ENCODE peak calls at places on chromosome 14, in seven cellular contexts. K is neuronal stem cell, E is IMR-90, Y is H9, L is mesendoderm, U is H1, R is trophoblast cell. A is an unnamed sample.

GRCh38 chr14:80315681-80316080 is 104.4 kb upstream of the DIO2 start:
- DNase-seq in K (no peak), R (no peak), U (no peak), L (peak; percentile 77), Y (no peak), E (peak; percentile 42), A (no peak)

GRCh38 chr14:91416744-91417133 is 881 bp downstream of the CCDC88C start:
- DNase-seq in K (no peak), R (no peak), E (no peak), Y (no peak), U (no peak), L (peak; percentile 51), A (no peak)

GRCh38 chr14:90585106-90585505 is 188.3 kb downstream of the CALM1 start:
- DNase-seq in K (no peak), U (no peak), E (no peak), R (no peak), L (no peak), Y (no peak), A (no peak)

GRCh38 chr14:51304428-51304827 is 64.4 kb downstream of the TMX1 start:
- DNase-seq in U (no peak), Y (peak; percentile 42), R (no peak), K (no peak), E (peak; percentile 80), L (no peak), A (peak; percentile 88)

GRCh38 chr14:68157971-68158371 is 338.4 kb downstream of the RAD51B start:
- DNase-seq in L (no peak), K (no peak), U (no peak), Y (no peak), R (no peak), E (peak; percentile 41), A (no peak)

GRCh38 chr14:96567289-96567899 is 65.2 kb downstream of the PAPOLA start:
- DNase-seq in K (no peak), Y (no peak), U (no peak), L (peak; percentile 23), R (no peak), E (peak; percentile 50), A (peak; percentile 64)

GRCh38 chr14:67815573-67816235 is 686 bp downstream of the ZFYVE26 start:
- DNase-seq in U (no peak), L (peak; percentile 51), K (no peak), R (no peak), E (peak; percentile 62), Y (no peak), A (peak; percentile 78)

GRCh38 chr14:94805726-94806288 is 35.9 kb upstream of the GSC start:
- DNase-seq in U (no peak), K (no peak), R (no peak), L (peak; percentile 85), E (no peak), Y (no peak), A (no peak)

GRCh38 chr14:89957791-89958190 is 2.1 kb downstream of the TDP1 start:
- DNase-seq in Y (peak; percentile 29), K (no peak), R (no peak), U (no peak), E (no peak), L (no peak), A (peak; percentile 14)

GRCh38 chr14:97033556-97034081 is 236.4 kb downstream of the VRK1 start:
- DNase-seq in E (no peak), L (no peak), K (no peak), Y (peak; percentile 52), R (no peak), U (peak; percentile 70), A (no peak)

GRCh38 chr14:62645649-62646048 is 399.6 kb downstream of the KCNH5 start:
- DNase-seq in Y (no peak), K (no peak), E (peak; percentile 81), U (no peak), L (no peak), R (no peak), A (peak; percentile 65)

GRCh38 chr14:21168055-21168454 is 12.2 kb upstream of the OR5AU1 start:
- DNase-seq in R (no peak), L (no peak), E (peak; percentile 52), Y (no peak), U (no peak), K (no peak), A (no peak)

GRCh38 chr14:61618448-61618847 is 76.9 kb upstream of the HIF1A start:
- DNase-seq in U (no peak), E (no peak), Y (no peak), L (no peak), K (no peak), R (no peak), A (no peak)

GRCh38 chr14:94119071-94119470 is 8.5 kb downstream of the IFI27 start:
- DNase-seq in Y (no peak), L (no peak), U (no peak), E (no peak), K (no peak), R (no peak), A (no peak)

GRCh38 chr14:25836647-25837046 is 761.2 kb downstream of the NOVA1 start:
- DNase-seq in E (no peak), U (no peak), K (no peak), Y (no peak), L (no peak), R (no peak), A (no peak)

GRCh38 chr14:22448035-22448904 is 140.8 kb downstream of the DAD1 start:
- DNase-seq in R (no peak), Y (no peak), U (no peak), K (no peak), E (no peak), L (no peak), A (no peak)
- H3K4me2 ChIP-seq in R (no peak overlapping the region), Y (no peak overlapping the region), U (no peak overlapping the region), K (no peak overlapping the region), E (no peak overlapping the region), L (no peak overlapping the region), A (no peak overlapping the region)

DNA sequence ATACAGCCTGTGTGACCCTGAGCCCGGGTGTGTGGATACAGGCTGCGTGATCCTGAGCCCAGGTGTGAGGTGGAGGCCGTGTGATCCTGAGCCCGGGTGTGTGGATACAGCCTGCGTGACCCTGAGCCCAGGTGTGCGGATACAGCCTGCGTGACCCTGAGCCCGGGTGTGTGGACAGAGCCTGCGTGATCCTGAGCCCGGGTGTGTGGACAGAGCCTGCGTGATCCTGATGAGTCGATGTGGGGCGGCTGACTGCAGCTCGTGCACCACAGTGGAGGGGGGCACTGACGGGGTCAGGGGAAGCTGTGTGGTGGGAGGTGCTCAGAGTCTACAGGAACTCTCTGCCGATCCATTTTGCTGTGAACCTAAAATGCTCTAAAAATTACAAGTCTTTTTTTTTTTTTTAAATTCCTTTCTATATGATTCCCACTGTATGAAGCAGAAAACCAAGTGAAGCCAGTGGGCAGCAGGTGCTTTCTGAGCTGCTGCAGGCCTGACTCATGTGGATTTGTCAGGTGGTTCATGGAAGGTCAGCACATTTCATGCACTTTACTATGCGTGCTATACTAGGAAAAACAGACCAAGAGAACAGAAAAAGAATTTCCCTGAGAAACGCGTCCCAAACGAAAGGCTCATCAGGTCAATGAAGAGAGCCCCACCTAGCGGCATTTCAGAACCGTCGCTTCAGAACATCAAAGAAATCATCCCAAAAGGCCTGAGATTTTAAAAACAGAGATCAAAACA is 19.3 kb downstream of the BRF1 start:
- DNase-seq in R (peak; percentile 82), K (peak; percentile 37), Y (no peak), E (peak; percentile 83), L (peak; percentile 72), U (no peak), A (peak; percentile 84)
- H3K23ac ChIP-seq in R (no peak overlapping the region), K (peak overlapping the region; percentile 37), Y (no peak overlapping the region), E (no peak overlapping the region), L (no peak overlapping the region), U (no peak overlapping the region), A (no peak overlapping the region)

GRCh38 chr14:35302211-35302528 is 10.0 kb downstream of the PSMA6 start:
- DNase-seq in R (no peak), Y (no peak), E (no peak), K (no peak), U (no peak), L (no peak), A (no peak)

GRCh38 chr14:35300228-35300627 is 8.0 kb downstream of the PSMA6 start:
- DNase-seq in L (no peak), E (no peak), R (no peak), K (no peak), Y (no peak), U (no peak), A (no peak)

GRCh38 chr14:35299708-35300107 is 7.5 kb downstream of the PSMA6 start:
- DNase-seq in L (no peak), U (no peak), R (no peak), Y (no peak), E (no peak), K (no peak), A (no peak)

GRCh38 chr14:35303149-35303548 is 11.0 kb downstream of the PSMA6 start:
- DNase-seq in U (no peak), Y (no peak), E (no peak), L (no peak), R (no peak), K (no peak), A (no peak)

DNA sequence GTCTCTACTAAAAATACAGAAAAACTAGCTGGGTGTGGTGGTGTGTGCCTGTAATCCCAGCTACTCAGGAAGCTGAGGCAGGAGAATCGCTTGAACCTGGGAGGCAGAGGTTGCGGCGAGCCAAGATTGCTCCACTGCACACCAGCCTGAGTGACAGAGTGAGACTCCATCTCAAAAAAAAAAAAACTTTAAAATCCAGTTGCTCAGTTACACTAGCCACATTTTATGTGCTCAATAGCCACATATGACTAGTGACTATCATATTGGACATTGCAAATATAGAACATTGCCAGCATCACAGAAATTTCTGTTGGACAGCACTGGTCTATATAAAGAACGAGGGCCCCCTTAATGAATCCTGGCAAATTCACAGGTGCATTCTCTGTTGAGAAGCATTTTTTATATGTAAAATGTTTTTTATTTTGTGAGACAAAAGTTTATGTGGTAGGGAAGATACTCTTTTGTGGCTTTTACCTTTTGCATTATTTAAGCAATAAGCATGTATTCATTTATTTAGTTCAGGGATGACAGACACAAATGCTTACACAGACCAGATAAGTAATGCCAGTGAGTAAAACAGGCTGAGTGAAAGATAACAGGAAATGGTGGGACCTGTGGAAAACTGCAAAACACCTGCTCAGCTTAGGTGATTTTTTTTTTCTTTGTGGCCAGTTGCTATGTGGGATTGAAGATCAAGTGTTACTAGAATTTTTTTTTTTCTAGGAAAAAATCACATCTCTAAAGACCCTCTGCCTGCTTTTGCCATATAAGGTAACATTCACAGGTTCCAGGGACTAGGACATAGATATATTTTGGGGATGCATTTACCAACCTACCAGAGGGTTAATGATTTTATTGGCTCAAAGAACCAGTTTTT is 9.4 kb downstream of the PSMA6 start:
- DNase-seq in U (no peak), K (no peak), L (no peak), R (no peak), Y (no peak), E (no peak), A (no peak)
- H3K4me1 ChIP-seq in U (no peaks in the 10 kb centered on the region), K (no peaks in the 10 kb centered on the region), L (no peaks in the 10 kb centered on the region), R (no peaks in the 10 kb centered on the region), Y (no peaks in the 10 kb centered on the region), E (peaks cover 5% of the 10 kb centered on the region), A (peaks cover 2% of the 10 kb centered on the region)

DNA sequence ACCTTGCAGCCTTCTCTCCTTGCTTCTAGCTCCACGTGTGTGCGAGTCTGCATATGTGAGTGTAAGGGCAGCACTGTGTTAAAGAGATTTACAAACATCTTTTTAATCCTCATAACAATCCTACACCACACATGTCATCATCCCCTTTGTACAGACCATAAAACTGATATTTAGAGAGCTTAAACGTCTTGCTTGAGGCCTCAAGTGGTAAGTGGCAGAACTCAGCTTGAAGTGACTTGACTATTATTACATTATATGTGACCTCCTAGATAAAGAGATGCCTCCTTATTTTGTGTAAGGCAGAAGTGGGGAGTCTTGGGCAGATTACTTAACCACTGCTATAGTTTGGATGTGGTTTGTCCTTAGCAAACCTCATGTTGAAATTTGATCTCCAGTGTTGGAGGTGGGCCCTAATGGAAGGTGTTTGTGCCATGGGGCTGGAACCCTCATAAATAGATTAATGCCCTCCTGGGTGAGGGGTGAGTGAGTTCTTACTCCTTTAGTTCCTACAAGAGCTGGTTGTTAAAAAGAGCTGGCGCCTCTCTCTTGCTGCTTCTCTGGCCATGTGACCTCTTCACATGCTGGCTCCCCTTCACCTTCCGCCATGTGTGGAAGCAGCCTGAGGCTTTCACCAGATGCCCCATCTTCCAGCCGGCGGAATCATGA is 37.4 kb downstream of the RCOR1 start:
- DNase-seq in L (peak; percentile 38), E (peak; percentile 25), R (no peak), U (peak; percentile 48), Y (no peak), K (no peak), A (no peak)
- H3K4me2 ChIP-seq in L (no peak overlapping the region), E (peak overlapping the region; percentile 16), R (no peak overlapping the region), U (no peak overlapping the region), Y (no peak overlapping the region), K (no peak overlapping the region), A (no peak overlapping the region)